ENCODE peak calls at places on chromosomes 2 and 18, in four cellular contexts. One of them, this sample, is unnamed.

GRCh38 chr18:62496262-62496661 is 26.6 kb upstream of the ZCCHC2 start:
- DNase-seq in cardiac fibroblast: no peak
- DNase-seq in fibroblast of lung: no peak
- DNase-seq in lower lobe of right lung: no peak
- DNase-seq in this sample: no peak

GRCh38 chr2:158745067-158745865 is 49.9 kb upstream of the DAPL1 start:
- DNase-seq in cardiac fibroblast: peak
- DNase-seq in fibroblast of lung: peak
- DNase-seq in lower lobe of right lung: no peak
- DNase-seq in this sample: no peak

GRCh38 chr2:119537792-119538191 is 6.5 kb upstream of the CFAP221 start:
- DNase-seq in cardiac fibroblast: no peak
- DNase-seq in fibroblast of lung: no peak
- DNase-seq in lower lobe of right lung: no peak
- DNase-seq in this sample: no peak

GRCh38 chr2:117562654-117563053 is 251.8 kb upstream of the DDX18 start:
- DNase-seq in cardiac fibroblast: no peak
- DNase-seq in fibroblast of lung: no peak
- DNase-seq in lower lobe of right lung: no peak
- DNase-seq in this sample: no peak

GRCh38 chr2:100192825-100193224 is 50.4 kb upstream of the AFF3 start:
- DNase-seq in cardiac fibroblast: no peak
- DNase-seq in fibroblast of lung: peak
- DNase-seq in lower lobe of right lung: no peak
- DNase-seq in this sample: no peak

GRCh38 chr2:220227272-220227920 is 600.0 kb downstream of the SLC4A3 start:
- DNase-seq in cardiac fibroblast: peak
- DNase-seq in fibroblast of lung: peak
- DNase-seq in lower lobe of right lung: no peak
- DNase-seq in this sample: no peak

GRCh38 chr2:137980459-137980858 is 16.2 kb downstream of the HNMT start:
- DNase-seq in cardiac fibroblast: peak
- DNase-seq in fibroblast of lung: peak
- DNase-seq in lower lobe of right lung: no peak
- DNase-seq in this sample: no peak

GRCh38 chr2:134536312-134536711 is 182.5 kb downstream of the TMEM163 start:
- DNase-seq in cardiac fibroblast: no peak
- DNase-seq in fibroblast of lung: no peak
- DNase-seq in lower lobe of right lung: no peak
- DNase-seq in this sample: no peak

GRCh38 chr2:37675006-37675405 is 3.6 kb upstream of the CDC42EP3 start:
- DNase-seq in cardiac fibroblast: no peak
- DNase-seq in fibroblast of lung: no peak
- DNase-seq in lower lobe of right lung: no peak
- DNase-seq in this sample: no peak

DNA sequence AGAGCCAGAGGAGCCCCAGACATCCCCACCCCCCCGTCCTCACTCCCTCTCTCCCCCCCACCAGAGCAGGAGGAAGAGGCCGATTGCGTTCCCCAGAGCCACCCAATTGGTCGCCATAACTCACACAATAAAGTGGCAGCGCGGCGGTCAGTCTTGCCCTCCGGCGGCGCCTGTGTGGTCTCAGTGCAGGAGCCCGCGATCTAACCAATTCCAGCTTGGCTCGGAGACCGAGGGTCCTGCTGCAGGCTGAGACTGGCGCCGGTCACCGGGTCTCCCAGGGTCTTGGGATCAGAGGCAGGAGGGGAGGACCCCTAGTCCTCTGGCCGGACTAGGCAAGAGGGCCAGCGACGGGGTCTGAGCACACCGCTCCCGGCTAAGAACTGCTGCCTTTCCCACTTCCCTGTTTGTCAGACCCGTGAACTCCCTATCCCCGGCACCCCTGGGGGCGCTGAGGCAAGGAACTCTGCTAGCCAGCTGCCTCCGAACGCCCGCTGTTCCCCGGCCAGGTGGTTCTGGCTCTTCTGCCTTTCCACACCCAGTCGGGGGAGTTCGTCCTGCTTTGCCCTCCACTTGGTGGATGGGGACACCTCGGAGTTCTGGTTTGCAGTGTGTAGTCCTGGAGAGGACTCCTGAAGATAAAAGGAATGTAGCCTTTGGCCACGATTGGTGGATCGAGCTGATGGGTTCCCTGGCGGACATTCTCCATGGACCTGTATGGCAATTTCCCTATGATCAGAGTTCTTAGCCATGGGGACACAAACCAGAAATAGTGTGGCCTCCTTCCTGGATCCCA is 1.0 kb upstream of the HOXD12 start:
- DNase-seq in cardiac fibroblast: no peak
- DNase-seq in fibroblast of lung: no peak
- DNase-seq in lower lobe of right lung: no peak
- DNase-seq in this sample: no peak
- H3K4me3 ChIP-seq in cardiac fibroblast: no peak
- H3K4me3 ChIP-seq in fibroblast of lung: no peak
- H3K4me3 ChIP-seq in lower lobe of right lung: no peak
- H3K4me3 ChIP-seq in this sample: no peak

DNA sequence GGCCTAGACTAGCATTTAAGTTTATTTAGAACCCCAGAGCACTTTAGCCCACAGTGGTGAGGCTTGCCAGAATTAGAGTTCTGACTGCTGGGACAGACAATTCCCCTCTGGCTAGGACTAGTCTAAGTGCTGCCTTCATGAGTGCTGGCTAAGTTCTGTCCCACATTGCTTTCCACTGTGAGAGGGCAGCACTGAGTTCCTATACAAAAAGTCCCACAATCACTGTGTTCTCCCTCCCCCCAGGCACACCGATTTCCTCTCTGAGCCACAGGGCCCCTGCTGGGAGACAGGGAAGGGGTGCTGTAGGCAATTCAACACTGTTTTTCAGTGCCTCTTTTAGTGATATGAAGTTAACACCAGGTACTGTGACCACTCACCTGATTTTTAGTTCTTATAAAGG is 310.9 kb downstream of the DLGAP1 start:
- DNase-seq in cardiac fibroblast: no peak
- DNase-seq in fibroblast of lung: no peak
- DNase-seq in lower lobe of right lung: no peak
- DNase-seq in this sample: no peak
- TF ChIP-seq CTCF in cardiac fibroblast: no peak
- TF ChIP-seq CTCF in fibroblast of lung: no peak
- TF ChIP-seq CTCF in lower lobe of right lung: no peak
- TF ChIP-seq CTCF in this sample: no peak

GRCh38 chr2:109032229-109032800 is 43.3 kb upstream of the EDAR start:
- DNase-seq in cardiac fibroblast: no peak
- DNase-seq in fibroblast of lung: no peak
- DNase-seq in lower lobe of right lung: no peak
- DNase-seq in this sample: no peak
- H3K4me3 ChIP-seq in cardiac fibroblast: peak
- H3K4me3 ChIP-seq in fibroblast of lung: no peak
- H3K4me3 ChIP-seq in lower lobe of right lung: peak
- H3K4me3 ChIP-seq in this sample: no peak

GRCh38 chr2:128798502-128799283 is 480.0 kb upstream of the HS6ST1 start:
- DNase-seq in cardiac fibroblast: no peak
- DNase-seq in fibroblast of lung: no peak
- DNase-seq in lower lobe of right lung: no peak
- DNase-seq in this sample: no peak

GRCh38 chr2:128796321-128796720 is 477.7 kb upstream of the HS6ST1 start:
- DNase-seq in cardiac fibroblast: no peak
- DNase-seq in fibroblast of lung: no peak
- DNase-seq in lower lobe of right lung: no peak
- DNase-seq in this sample: no peak

GRCh38 chr2:128797937-128798336 is 479.3 kb upstream of the HS6ST1 start:
- DNase-seq in cardiac fibroblast: no peak
- DNase-seq in fibroblast of lung: no peak
- DNase-seq in lower lobe of right lung: no peak
- DNase-seq in this sample: no peak

GRCh38 chr2:128797533-128797932 is 478.9 kb upstream of the HS6ST1 start:
- DNase-seq in cardiac fibroblast: no peak
- DNase-seq in fibroblast of lung: no peak
- DNase-seq in lower lobe of right lung: no peak
- DNase-seq in this sample: no peak

GRCh38 chr2:128797092-128797491 is 478.4 kb upstream of the HS6ST1 start:
- DNase-seq in cardiac fibroblast: no peak
- DNase-seq in fibroblast of lung: no peak
- DNase-seq in lower lobe of right lung: no peak
- DNase-seq in this sample: no peak
- TF ChIP-seq CTCF in cardiac fibroblast: no peak
- TF ChIP-seq CTCF in fibroblast of lung: no peak
- TF ChIP-seq CTCF in lower lobe of right lung: no peak
- TF ChIP-seq CTCF in this sample: no peak

GRCh38 chr18:8890957-8891464 is 185.7 kb downstream of the MTCL1 start:
- DNase-seq in cardiac fibroblast: peak
- DNase-seq in fibroblast of lung: peak
- DNase-seq in lower lobe of right lung: no peak
- DNase-seq in this sample: no peak
- H3K4me3 ChIP-seq in cardiac fibroblast: no peak
- H3K4me3 ChIP-seq in fibroblast of lung: no peak
- H3K4me3 ChIP-seq in lower lobe of right lung: no peak
- H3K4me3 ChIP-seq in this sample: no peak

This sample was measured in LNCaP clone FGC.